ENCODE peak calls at places on chromosomes 16 and 17, in seven cellular contexts. One of them, this sample, is unnamed.

GRCh38 chr16:51159864-51160263 is 8.8 kb upstream of the SALL1 start:
- DNase-seq in heart right ventricle: no peak
- DNase-seq in Peyer's patch: no peak
- DNase-seq in GM23338: peak
- DNase-seq in mucosa of descending colon: no peak
- DNase-seq in sigmoid colon: no peak
- DNase-seq in AG04449: no peak
- DNase-seq in this sample: no peak

GRCh38 chr17:4947010-4947410 is 1.3 kb downstream of the PFN1 start:
- DNase-seq in Peyer's patch: no peak
- DNase-seq in sigmoid colon: peak
- DNase-seq in mucosa of descending colon: no peak
- DNase-seq in heart right ventricle: no peak
- DNase-seq in GM23338: no peak
- DNase-seq in AG04449: no peak
- DNase-seq in this sample: no peak

GRCh38 chr16:73846292-73846849 is 450.2 kb upstream of the PSMD7 start:
- DNase-seq in mucosa of descending colon: no peak
- DNase-seq in Peyer's patch: no peak
- DNase-seq in AG04449: no peak
- DNase-seq in GM23338: peak
- DNase-seq in heart right ventricle: no peak
- DNase-seq in sigmoid colon: no peak
- DNase-seq in this sample: no peak

GRCh38 chr16:64165368-64165767 is 956.5 kb downstream of the CDH11 start:
- DNase-seq in GM23338: no peak
- DNase-seq in mucosa of descending colon: no peak
- DNase-seq in sigmoid colon: no peak
- DNase-seq in heart right ventricle: no peak
- DNase-seq in Peyer's patch: no peak
- DNase-seq in AG04449: no peak
- DNase-seq in this sample: no peak

GRCh38 chr17:27635275-27635823 is 4.4 kb downstream of the LGALS9 start:
- DNase-seq in AG04449: no peak
- DNase-seq in GM23338: no peak
- DNase-seq in Peyer's patch: peak
- DNase-seq in mucosa of descending colon: peak
- DNase-seq in heart right ventricle: no peak
- DNase-seq in sigmoid colon: no peak
- DNase-seq in this sample: no peak

GRCh38 chr16:50548659-50549560 is 714 bp downstream of the NKD1 start:
- DNase-seq in heart right ventricle: no peak
- DNase-seq in Peyer's patch: peak
- DNase-seq in sigmoid colon: peak
- DNase-seq in mucosa of descending colon: peak
- DNase-seq in GM23338: peak
- DNase-seq in AG04449: no peak
- DNase-seq in this sample: no peak

GRCh38 chr16:31695667-31696066 is 168.0 kb downstream of the AHSP start:
- DNase-seq in AG04449: no peak
- DNase-seq in GM23338: no peak
- DNase-seq in Peyer's patch: no peak
- DNase-seq in heart right ventricle: no peak
- DNase-seq in sigmoid colon: no peak
- DNase-seq in mucosa of descending colon: peak
- DNase-seq in this sample: no peak

GRCh38 chr17:79925242-79925957 is 86.2 kb upstream of the CBX4 start:
- DNase-seq in sigmoid colon: no peak
- DNase-seq in Peyer's patch: peak
- DNase-seq in AG04449: no peak
- DNase-seq in heart right ventricle: peak
- DNase-seq in mucosa of descending colon: peak
- DNase-seq in GM23338: peak
- DNase-seq in this sample: no peak

GRCh38 chr17:34299017-34299416 is 13.5 kb downstream of the CCL11 start:
- DNase-seq in sigmoid colon: no peak
- DNase-seq in AG04449: no peak
- DNase-seq in mucosa of descending colon: no peak
- DNase-seq in Peyer's patch: no peak
- DNase-seq in heart right ventricle: no peak
- DNase-seq in GM23338: no peak
- DNase-seq in this sample: no peak

GRCh38 chr16:27824786-27825185 is 238.7 kb downstream of the GSG1L start:
- DNase-seq in sigmoid colon: peak
- DNase-seq in GM23338: no peak
- DNase-seq in mucosa of descending colon: no peak
- DNase-seq in AG04449: no peak
- DNase-seq in heart right ventricle: no peak
- DNase-seq in Peyer's patch: no peak
- DNase-seq in this sample: no peak

GRCh38 chr16:87207509-87207908 is 109.7 kb downstream of the C16orf95 start:
- DNase-seq in heart right ventricle: no peak
- DNase-seq in AG04449: peak
- DNase-seq in sigmoid colon: peak
- DNase-seq in GM23338: no peak
- DNase-seq in Peyer's patch: no peak
- DNase-seq in mucosa of descending colon: no peak
- DNase-seq in this sample: no peak

GRCh38 chr16:68526782-68527145 is 12.3 kb upstream of the ZFP90 start:
- DNase-seq in sigmoid colon: peak
- DNase-seq in GM23338: no peak
- DNase-seq in Peyer's patch: no peak
- DNase-seq in heart right ventricle: no peak
- DNase-seq in mucosa of descending colon: no peak
- DNase-seq in AG04449: no peak
- DNase-seq in this sample: no peak

GRCh38 chr16:55502801-55503366 is 6.0 kb upstream of the LPCAT2 start:
- DNase-seq in heart right ventricle: peak
- DNase-seq in GM23338: peak
- DNase-seq in sigmoid colon: peak
- DNase-seq in AG04449: no peak
- DNase-seq in Peyer's patch: peak
- DNase-seq in mucosa of descending colon: peak
- DNase-seq in this sample: no peak

GRCh38 chr17:77821114-77821513 is 137.4 kb upstream of the TNRC6C start:
- DNase-seq in mucosa of descending colon: no peak
- DNase-seq in sigmoid colon: no peak
- DNase-seq in heart right ventricle: peak
- DNase-seq in AG04449: no peak
- DNase-seq in GM23338: peak
- DNase-seq in Peyer's patch: no peak
- DNase-seq in this sample: no peak

GRCh38 chr17:57420674-57421392 is 164.5 kb downstream of the MSI2 start:
- DNase-seq in mucosa of descending colon: peak
- DNase-seq in GM23338: no peak
- DNase-seq in heart right ventricle: no peak
- DNase-seq in AG04449: no peak
- DNase-seq in sigmoid colon: no peak
- DNase-seq in Peyer's patch: peak
- DNase-seq in this sample: no peak

GRCh38 chr17:20091161-20092029 is 82.2 kb downstream of the SPECC1 start:
- DNase-seq in Peyer's patch: no peak
- DNase-seq in sigmoid colon: no peak
- DNase-seq in mucosa of descending colon: no peak
- DNase-seq in heart right ventricle: peak
- DNase-seq in GM23338: peak
- DNase-seq in AG04449: no peak
- DNase-seq in this sample: no peak

GRCh38 chr16:82016268-82016667 is 5.0 kb upstream of the SDR42E1 start:
- DNase-seq in mucosa of descending colon: peak
- DNase-seq in GM23338: peak
- DNase-seq in sigmoid colon: no peak
- DNase-seq in AG04449: no peak
- DNase-seq in Peyer's patch: no peak
- DNase-seq in heart right ventricle: no peak
- DNase-seq in this sample: no peak

GRCh38 chr16:27724491-27724878 is 174.5 kb downstream of the KATNIP start:
- DNase-seq in Peyer's patch: no peak
- DNase-seq in GM23338: no peak
- DNase-seq in mucosa of descending colon: peak
- DNase-seq in heart right ventricle: no peak
- DNase-seq in sigmoid colon: no peak
- DNase-seq in AG04449: no peak
- DNase-seq in this sample: no peak

GRCh38 chr16:15440852-15441251 is 6.5 kb downstream of the BMERB1 start:
- DNase-seq in sigmoid colon: no peak
- DNase-seq in GM23338: no peak
- DNase-seq in AG04449: no peak
- DNase-seq in heart right ventricle: no peak
- DNase-seq in mucosa of descending colon: no peak
- DNase-seq in Peyer's patch: peak
- DNase-seq in this sample: no peak

GRCh38 chr17:72978593-72979218 is 113.8 kb downstream of the SLC39A11 start:
- DNase-seq in Peyer's patch: no peak
- DNase-seq in AG04449: no peak
- DNase-seq in GM23338: no peak
- DNase-seq in heart right ventricle: no peak
- DNase-seq in sigmoid colon: no peak
- DNase-seq in mucosa of descending colon: no peak
- DNase-seq in this sample: no peak

GRCh38 chr17:1107083-1107776 is 72.6 kb downstream of the ABR start:
- DNase-seq in GM23338: no peak
- DNase-seq in AG04449: no peak
- DNase-seq in mucosa of descending colon: no peak
- DNase-seq in sigmoid colon: no peak
- DNase-seq in Peyer's patch: no peak
- DNase-seq in heart right ventricle: no peak
- DNase-seq in this sample: no peak
- H3K4me3 ChIP-seq in GM23338: no peak
- H3K4me3 ChIP-seq in AG04449: peak
- H3K4me3 ChIP-seq in mucosa of descending colon: no peak
- H3K4me3 ChIP-seq in sigmoid colon: peak
- H3K4me3 ChIP-seq in Peyer's patch: peak
- H3K4me3 ChIP-seq in heart right ventricle: peak
- H3K4me3 ChIP-seq in this sample: no peak

DNA sequence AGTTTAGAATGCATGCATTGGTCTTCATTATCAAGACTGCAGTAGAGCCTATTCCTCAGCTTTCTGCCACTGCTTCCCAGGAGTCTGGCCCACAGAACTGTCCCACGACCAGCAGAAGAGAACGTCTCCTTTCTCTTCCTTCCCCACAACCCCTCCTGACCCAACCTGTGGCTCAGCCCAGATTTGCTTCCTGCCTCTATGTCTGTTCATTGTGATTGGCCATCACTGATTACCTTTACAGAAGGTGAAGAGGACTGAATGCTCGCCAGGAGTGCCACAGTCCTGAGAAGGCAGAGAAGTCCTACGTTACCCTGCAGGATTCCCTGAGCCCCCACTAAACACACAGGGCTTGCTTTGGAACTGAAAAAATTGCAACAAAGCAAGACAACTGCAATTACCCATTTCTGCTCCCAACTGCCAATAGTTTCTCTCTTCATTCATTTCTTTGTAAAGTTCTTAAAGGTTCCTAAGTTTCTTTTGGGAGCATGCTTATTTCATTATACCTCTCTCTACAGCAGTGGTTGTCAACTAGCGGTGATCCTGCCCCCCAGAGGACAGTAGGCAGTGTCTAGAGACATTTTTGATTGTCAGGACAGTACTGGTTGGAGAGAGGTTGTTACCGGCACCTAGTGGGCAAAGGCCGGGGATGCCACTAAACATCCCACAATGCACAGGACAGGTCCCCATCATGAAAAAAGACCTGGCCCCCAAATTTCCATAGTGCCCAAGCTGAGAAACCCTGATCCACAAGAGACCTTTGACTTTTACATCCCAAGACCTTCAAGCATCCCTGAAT is 4.5 kb upstream of the NAT9 start:
- DNase-seq in mucosa of descending colon: no peak
- DNase-seq in AG04449: no peak
- DNase-seq in Peyer's patch: peak
- DNase-seq in GM23338: peak
- DNase-seq in sigmoid colon: no peak
- DNase-seq in heart right ventricle: no peak
- DNase-seq in this sample: no peak
- TF ChIP-seq CTCF in mucosa of descending colon: no peak
- TF ChIP-seq CTCF in AG04449: peak
- TF ChIP-seq CTCF in Peyer's patch: no peak
- TF ChIP-seq CTCF in GM23338: peak
- TF ChIP-seq CTCF in sigmoid colon: no peak
- TF ChIP-seq CTCF in heart right ventricle: peak
- TF ChIP-seq CTCF in this sample: peak

GRCh38 chr17:40500709-40501108 is 714 bp downstream of the TNS4 start:
- DNase-seq in mucosa of descending colon: no peak
- DNase-seq in sigmoid colon: peak
- DNase-seq in AG04449: no peak
- DNase-seq in Peyer's patch: no peak
- DNase-seq in heart right ventricle: no peak
- DNase-seq in GM23338: no peak
- DNase-seq in this sample: no peak

GRCh38 chr17:40500190-40500589 is 1.2 kb downstream of the TNS4 start:
- DNase-seq in sigmoid colon: no peak
- DNase-seq in Peyer's patch: no peak
- DNase-seq in heart right ventricle: no peak
- DNase-seq in GM23338: no peak
- DNase-seq in mucosa of descending colon: no peak
- DNase-seq in AG04449: no peak
- DNase-seq in this sample: no peak

GRCh38 chr17:40498281-40499084 is 2.9 kb downstream of the TNS4 start:
- DNase-seq in AG04449: no peak
- DNase-seq in heart right ventricle: no peak
- DNase-seq in Peyer's patch: no peak
- DNase-seq in sigmoid colon: no peak
- DNase-seq in GM23338: no peak
- DNase-seq in mucosa of descending colon: peak
- DNase-seq in this sample: no peak

GRCh38 chr17:40501499-40501911 is at the start of gene TNS4:
- DNase-seq in Peyer's patch: peak
- DNase-seq in GM23338: no peak
- DNase-seq in AG04449: no peak
- DNase-seq in mucosa of descending colon: peak
- DNase-seq in sigmoid colon: peak
- DNase-seq in heart right ventricle: no peak
- DNase-seq in this sample: peak

DNA sequence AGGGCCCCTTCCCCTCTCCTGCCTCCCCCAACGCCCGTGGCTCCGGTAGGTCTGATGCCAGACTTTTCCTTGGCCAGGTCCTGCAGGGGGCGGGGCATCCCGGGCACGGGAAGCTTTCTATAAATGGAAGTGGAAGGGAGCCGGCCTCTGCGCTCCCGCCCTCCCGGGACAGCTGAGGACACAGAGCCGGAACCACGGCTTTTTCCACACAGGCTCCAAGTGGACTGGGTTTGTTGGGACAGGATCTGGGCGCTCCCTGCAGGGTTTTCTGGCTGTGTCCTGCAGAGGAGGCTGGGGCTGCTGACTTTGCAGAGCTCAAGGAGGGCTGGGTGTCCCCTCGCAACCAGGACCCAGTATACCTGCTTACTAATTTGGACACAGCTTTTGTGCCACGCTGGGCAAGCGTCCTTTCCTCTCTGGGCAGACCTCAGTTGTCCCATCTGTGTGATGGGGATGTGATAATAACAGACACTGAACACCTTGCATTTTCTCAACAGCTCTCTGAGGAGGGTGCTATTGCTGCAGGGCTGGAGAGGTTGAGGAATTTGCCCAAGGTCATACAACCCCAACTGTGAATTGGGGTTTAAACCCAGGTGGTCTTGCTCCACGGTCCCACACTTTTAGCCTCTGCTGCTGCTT is 1.8 kb downstream of the TNS4 start:
- DNase-seq in GM23338: peak
- DNase-seq in sigmoid colon: peak
- DNase-seq in heart right ventricle: peak
- DNase-seq in Peyer's patch: peak
- DNase-seq in AG04449: no peak
- DNase-seq in mucosa of descending colon: peak
- DNase-seq in this sample: no peak
- H3K4me3 ChIP-seq in GM23338: peak
- H3K4me3 ChIP-seq in sigmoid colon: peak
- H3K4me3 ChIP-seq in heart right ventricle: no peak
- H3K4me3 ChIP-seq in Peyer's patch: peak
- H3K4me3 ChIP-seq in AG04449: no peak
- H3K4me3 ChIP-seq in mucosa of descending colon: no peak
- H3K4me3 ChIP-seq in this sample: peak

GRCh38 chr17:32755045-32755805 is 121.7 kb downstream of the MYO1D start:
- DNase-seq in sigmoid colon: no peak
- DNase-seq in AG04449: peak
- DNase-seq in heart right ventricle: no peak
- DNase-seq in Peyer's patch: no peak
- DNase-seq in mucosa of descending colon: no peak
- DNase-seq in GM23338: peak
- DNase-seq in this sample: no peak
- TF ChIP-seq CTCF in sigmoid colon: peak
- TF ChIP-seq CTCF in AG04449: peak
- TF ChIP-seq CTCF in heart right ventricle: peak
- TF ChIP-seq CTCF in Peyer's patch: no peak
- TF ChIP-seq CTCF in mucosa of descending colon: no peak
- TF ChIP-seq CTCF in GM23338: peak
- TF ChIP-seq CTCF in this sample: peak

This sample was measured in RWPE2.